ENCODE peak calls at places on chromosomes 4 and X, in eight cellular contexts. One of them, this sample, is unnamed.

GRCh38 chrX:119502727-119503483 is 34.7 kb downstream of the SLC25A5 start:
- DNase-seq in activated CD4-positive, alpha-beta T cell treated with anti-CD3 and anti-CD28 coated beads, Interleukin-2, amount 10 ng/mL, durations not matched to agents 7 days and 5 days: peak; percentile 19
- DNase-seq in C1 segment of cervical spinal cord: peak; percentile 7
- DNase-seq in stimulated activated CD4-positive, alpha-beta T cell treated with anti-CD3 and anti-CD28 coated beads, Interleukin-15, amount 100 ng/mL, for 1 hour: no peak
- DNase-seq in smooth muscle cell of the brain vasculature: no peak
- DNase-seq in NCI-H1092: peak; percentile 18
- DNase-seq in EH: peak; percentile 56
- DNase-seq in ureter: peak; percentile 59
- DNase-seq in this sample: peak; percentile 64

GRCh38 chr4:17770845-17771244 is 10.6 kb downstream of the FAM184B start:
- DNase-seq in activated CD4-positive, alpha-beta T cell treated with anti-CD3 and anti-CD28 coated beads, Interleukin-2, amount 10 ng/mL, durations not matched to agents 7 days and 5 days: no peak
- DNase-seq in C1 segment of cervical spinal cord: no peak
- DNase-seq in stimulated activated CD4-positive, alpha-beta T cell treated with anti-CD3 and anti-CD28 coated beads, Interleukin-15, amount 100 ng/mL, for 1 hour: no peak
- DNase-seq in smooth muscle cell of the brain vasculature: no peak
- DNase-seq in NCI-H1092: no peak
- DNase-seq in EH: no peak
- DNase-seq in ureter: no peak
- DNase-seq in this sample: no peak

GRCh38 chr4:94803181-94803580 is 45.4 kb downstream of the BMPR1B start:
- DNase-seq in activated CD4-positive, alpha-beta T cell treated with anti-CD3 and anti-CD28 coated beads, Interleukin-2, amount 10 ng/mL, durations not matched to agents 7 days and 5 days: no peak
- DNase-seq in C1 segment of cervical spinal cord: no peak
- DNase-seq in stimulated activated CD4-positive, alpha-beta T cell treated with anti-CD3 and anti-CD28 coated beads, Interleukin-15, amount 100 ng/mL, for 1 hour: no peak
- DNase-seq in smooth muscle cell of the brain vasculature: no peak
- DNase-seq in NCI-H1092: no peak
- DNase-seq in EH: peak; percentile 15
- DNase-seq in ureter: no peak
- DNase-seq in this sample: no peak

GRCh38 chr4:1597021-1597931 is 86.8 kb downstream of the FAM53A start:
- DNase-seq in activated CD4-positive, alpha-beta T cell treated with anti-CD3 and anti-CD28 coated beads, Interleukin-2, amount 10 ng/mL, durations not matched to agents 7 days and 5 days: no peak
- DNase-seq in C1 segment of cervical spinal cord: no peak
- DNase-seq in stimulated activated CD4-positive, alpha-beta T cell treated with anti-CD3 and anti-CD28 coated beads, Interleukin-15, amount 100 ng/mL, for 1 hour: no peak
- DNase-seq in smooth muscle cell of the brain vasculature: no peak
- DNase-seq in NCI-H1092: no peak
- DNase-seq in EH: no peak
- DNase-seq in ureter: no peak
- DNase-seq in this sample: no peak

GRCh38 chr4:74758521-74758920 is 35.8 kb downstream of the BTC start:
- DNase-seq in activated CD4-positive, alpha-beta T cell treated with anti-CD3 and anti-CD28 coated beads, Interleukin-2, amount 10 ng/mL, durations not matched to agents 7 days and 5 days: no peak
- DNase-seq in C1 segment of cervical spinal cord: no peak
- DNase-seq in stimulated activated CD4-positive, alpha-beta T cell treated with anti-CD3 and anti-CD28 coated beads, Interleukin-15, amount 100 ng/mL, for 1 hour: no peak
- DNase-seq in smooth muscle cell of the brain vasculature: no peak
- DNase-seq in NCI-H1092: no peak
- DNase-seq in EH: no peak
- DNase-seq in ureter: no peak
- DNase-seq in this sample: no peak

GRCh38 chr4:17577660-17578481 is 873 bp downstream of the LAP3 start:
- DNase-seq in activated CD4-positive, alpha-beta T cell treated with anti-CD3 and anti-CD28 coated beads, Interleukin-2, amount 10 ng/mL, durations not matched to agents 7 days and 5 days: peak; percentile 40
- DNase-seq in C1 segment of cervical spinal cord: peak; percentile 17
- DNase-seq in stimulated activated CD4-positive, alpha-beta T cell treated with anti-CD3 and anti-CD28 coated beads, Interleukin-15, amount 100 ng/mL, for 1 hour: peak; percentile 14
- DNase-seq in smooth muscle cell of the brain vasculature: no peak
- DNase-seq in NCI-H1092: no peak
- DNase-seq in EH: peak; percentile 35
- DNase-seq in ureter: peak; percentile 47
- DNase-seq in this sample: peak; percentile 58

GRCh38 chrX:40867352-40867751 is 132.0 kb upstream of the MED14 start:
- DNase-seq in activated CD4-positive, alpha-beta T cell treated with anti-CD3 and anti-CD28 coated beads, Interleukin-2, amount 10 ng/mL, durations not matched to agents 7 days and 5 days: no peak
- DNase-seq in C1 segment of cervical spinal cord: no peak
- DNase-seq in stimulated activated CD4-positive, alpha-beta T cell treated with anti-CD3 and anti-CD28 coated beads, Interleukin-15, amount 100 ng/mL, for 1 hour: no peak
- DNase-seq in smooth muscle cell of the brain vasculature: no peak
- DNase-seq in NCI-H1092: no peak
- DNase-seq in EH: peak; percentile 48
- DNase-seq in ureter: no peak
- DNase-seq in this sample: no peak

GRCh38 chr4:8917868-8918783 is 46.5 kb upstream of the HMX1 start:
- DNase-seq in activated CD4-positive, alpha-beta T cell treated with anti-CD3 and anti-CD28 coated beads, Interleukin-2, amount 10 ng/mL, durations not matched to agents 7 days and 5 days: peak; percentile 57
- DNase-seq in C1 segment of cervical spinal cord: peak; percentile 45
- DNase-seq in stimulated activated CD4-positive, alpha-beta T cell treated with anti-CD3 and anti-CD28 coated beads, Interleukin-15, amount 100 ng/mL, for 1 hour: peak; percentile 54
- DNase-seq in smooth muscle cell of the brain vasculature: peak; percentile 9
- DNase-seq in NCI-H1092: peak; percentile 13
- DNase-seq in EH: peak; percentile 30
- DNase-seq in ureter: peak; percentile 67
- DNase-seq in this sample: peak; percentile 75

GRCh38 chrX:65587616-65588526 is 53.3 kb upstream of the LAS1L start:
- DNase-seq in activated CD4-positive, alpha-beta T cell treated with anti-CD3 and anti-CD28 coated beads, Interleukin-2, amount 10 ng/mL, durations not matched to agents 7 days and 5 days: no peak
- DNase-seq in C1 segment of cervical spinal cord: peak; percentile 51
- DNase-seq in stimulated activated CD4-positive, alpha-beta T cell treated with anti-CD3 and anti-CD28 coated beads, Interleukin-15, amount 100 ng/mL, for 1 hour: no peak
- DNase-seq in smooth muscle cell of the brain vasculature: no peak
- DNase-seq in NCI-H1092: no peak
- DNase-seq in EH: peak; percentile 76
- DNase-seq in ureter: peak; percentile 84
- DNase-seq in this sample: peak; percentile 72

GRCh38 chrX:23332888-23333821 is 1.5 kb upstream of the PTCHD1 start:
- DNase-seq in activated CD4-positive, alpha-beta T cell treated with anti-CD3 and anti-CD28 coated beads, Interleukin-2, amount 10 ng/mL, durations not matched to agents 7 days and 5 days: no peak
- DNase-seq in C1 segment of cervical spinal cord: peak; percentile 14
- DNase-seq in stimulated activated CD4-positive, alpha-beta T cell treated with anti-CD3 and anti-CD28 coated beads, Interleukin-15, amount 100 ng/mL, for 1 hour: no peak
- DNase-seq in smooth muscle cell of the brain vasculature: no peak
- DNase-seq in NCI-H1092: no peak
- DNase-seq in EH: no peak
- DNase-seq in ureter: no peak
- DNase-seq in this sample: no peak

GRCh38 chr4:7978489-7978888 is 38.8 kb upstream of the AFAP1 start:
- DNase-seq in activated CD4-positive, alpha-beta T cell treated with anti-CD3 and anti-CD28 coated beads, Interleukin-2, amount 10 ng/mL, durations not matched to agents 7 days and 5 days: no peak
- DNase-seq in C1 segment of cervical spinal cord: no peak
- DNase-seq in stimulated activated CD4-positive, alpha-beta T cell treated with anti-CD3 and anti-CD28 coated beads, Interleukin-15, amount 100 ng/mL, for 1 hour: no peak
- DNase-seq in smooth muscle cell of the brain vasculature: no peak
- DNase-seq in NCI-H1092: no peak
- DNase-seq in EH: no peak
- DNase-seq in ureter: no peak
- DNase-seq in this sample: peak; percentile 87

GRCh38 chr4:78650106-78651021 is 98.8 kb downstream of the ANXA3 start:
- DNase-seq in activated CD4-positive, alpha-beta T cell treated with anti-CD3 and anti-CD28 coated beads, Interleukin-2, amount 10 ng/mL, durations not matched to agents 7 days and 5 days: no peak
- DNase-seq in C1 segment of cervical spinal cord: no peak
- DNase-seq in stimulated activated CD4-positive, alpha-beta T cell treated with anti-CD3 and anti-CD28 coated beads, Interleukin-15, amount 100 ng/mL, for 1 hour: no peak
- DNase-seq in smooth muscle cell of the brain vasculature: no peak
- DNase-seq in NCI-H1092: no peak
- DNase-seq in EH: peak; percentile 94
- DNase-seq in ureter: no peak
- DNase-seq in this sample: no peak

GRCh38 chrX:9745417-9746115 is 20.1 kb downstream of the GPR143 start:
- DNase-seq in activated CD4-positive, alpha-beta T cell treated with anti-CD3 and anti-CD28 coated beads, Interleukin-2, amount 10 ng/mL, durations not matched to agents 7 days and 5 days: peak; percentile 9
- DNase-seq in C1 segment of cervical spinal cord: no peak
- DNase-seq in stimulated activated CD4-positive, alpha-beta T cell treated with anti-CD3 and anti-CD28 coated beads, Interleukin-15, amount 100 ng/mL, for 1 hour: no peak
- DNase-seq in smooth muscle cell of the brain vasculature: no peak
- DNase-seq in NCI-H1092: no peak
- DNase-seq in EH: peak; percentile 40
- DNase-seq in ureter: no peak
- DNase-seq in this sample: peak; percentile 55

This sample was measured in breast epithelium.